ENCODE peak calls at places on chromosomes 1 and 21, in nine cellular contexts. U, G, H, A, Q, J, S, M and O are unnamed samples.

GRCh38 chr1:54016343-54017282 is 1.4 kb downstream of the LDLRAD1 start:
- DNase-seq in A (no peak), G (peak), Q (peak), J (no peak), U (no peak), M (no peak), H (no peak), S (peak), O (no peak)

GRCh38 chr21:45069711-45070110 is 4.7 kb upstream of the ADARB1 start:
- DNase-seq in H (no peak), A (no peak), J (no peak), S (no peak), U (no peak), Q (no peak), M (no peak), G (no peak), O (no peak)

GRCh38 chr1:34511802-34512201 is 243.0 kb upstream of the GJB5 start:
- DNase-seq in A (no peak), H (no peak), G (no peak), Q (no peak), U (no peak), S (no peak), J (no peak), M (no peak), O (no peak)

GRCh38 chr1:186680031-186681012 is at the start of gene PTGS2:
- DNase-seq in S (peak), U (peak), M (no peak), G (peak), H (no peak), J (peak), A (peak), Q (peak), O (peak)

GRCh38 chr1:51644533-51645197 is 27.8 kb downstream of the OSBPL9 start:
- DNase-seq in M (no peak), U (peak), J (no peak), H (no peak), Q (peak), S (no peak), G (peak), A (no peak), O (peak)

GRCh38 chr1:85264150-85264549 is 4.7 kb upstream of the C1orf52 start:
- DNase-seq in A (no peak), H (no peak), S (no peak), G (peak), Q (no peak), J (no peak), U (no peak), M (no peak), O (no peak)

GRCh38 chr1:212928323-212929281 is 21.7 kb upstream of the VASH2 start:
- DNase-seq in G (no peak), S (no peak), H (no peak), Q (peak), M (no peak), A (no peak), U (no peak), J (no peak), O (no peak)

GRCh38 chr21:41366522-41367151 is 4.8 kb downstream of the MX2 start:
- DNase-seq in A (no peak), J (no peak), G (peak), M (no peak), S (peak), H (peak), U (no peak), Q (peak), O (peak)

GRCh38 chr1:235525314-235525713 is 21.1 kb upstream of the B3GALNT2 start:
- DNase-seq in M (no peak), J (no peak), S (no peak), Q (peak), G (no peak), A (no peak), U (no peak), H (no peak), O (no peak)

GRCh38 chr21:25313891-25314646 is 293.2 kb downstream of the MRPL39 start:
- DNase-seq in A (no peak), U (no peak), S (no peak), J (no peak), G (peak), H (no peak), Q (peak), M (peak), O (no peak)

GRCh38 chr21:37459575-37459974 is 93.0 kb downstream of the DYRK1A start:
- DNase-seq in J (no peak), H (no peak), U (no peak), G (peak), A (no peak), M (no peak), Q (peak), S (no peak), O (no peak)

GRCh38 chr1:212738330-212738729 is 38.7 kb upstream of the BATF3 start:
- DNase-seq in A (no peak), M (no peak), S (no peak), J (no peak), Q (peak), G (no peak), H (no peak), U (no peak), O (no peak)

GRCh38 chr1:5575396-5576110 is 416.7 kb downstream of the NPHP4 start:
- DNase-seq in Q (no peak), H (no peak), G (no peak), U (no peak), J (no peak), M (no peak), S (no peak), A (no peak), O (no peak)

GRCh38 chr1:175390081-175390481 is 197.5 kb upstream of the KIAA0040 start:
- DNase-seq in M (no peak), U (no peak), H (no peak), A (no peak), Q (no peak), J (no peak), S (no peak), G (no peak), O (no peak)

GRCh38 chr1:161137881-161138280 is 5.4 kb upstream of the DEDD start:
- DNase-seq in H (no peak), Q (no peak), A (no peak), U (no peak), S (no peak), G (no peak), J (no peak), M (no peak), O (no peak)

GRCh38 chr1:113146242-113147072 is 73.5 kb downstream of the LRIG2 start:
- DNase-seq in M (no peak), Q (peak), H (no peak), S (no peak), G (peak), J (no peak), U (no peak), A (no peak), O (no peak)

GRCh38 chr1:118963456-118964430 is 24.4 kb downstream of the TBX15 start:
- DNase-seq in U (no peak), A (no peak), G (peak), J (peak), S (no peak), M (no peak), H (no peak), Q (peak), O (no peak)

GRCh38 chr1:153598309-153599172 is 14.4 kb downstream of the S100A16 start:
- DNase-seq in J (no peak), G (peak), Q (peak), U (no peak), S (no peak), H (no peak), A (peak), M (no peak), O (peak)

GRCh38 chr21:37407719-37408455 is 41.3 kb downstream of the DYRK1A start:
- DNase-seq in J (no peak), M (no peak), H (no peak), Q (peak), G (no peak), U (no peak), S (no peak), A (no peak), O (no peak)

GRCh38 chr1:68361511-68361910 is 88.2 kb downstream of the RPE65 start:
- DNase-seq in J (no peak), A (no peak), U (no peak), M (no peak), Q (peak), S (no peak), H (no peak), G (no peak), O (no peak)

GRCh38 chr21:39681845-39682244 is 63.1 kb upstream of the IGSF5 start:
- DNase-seq in G (no peak), Q (peak), M (no peak), A (no peak), S (no peak), U (no peak), H (no peak), J (no peak), O (no peak)

GRCh38 chr1:94698759-94699502 is 121.2 kb upstream of the SLC44A3 start:
- DNase-seq in H (no peak), A (no peak), U (no peak), Q (peak), M (no peak), G (peak), J (no peak), S (no peak), O (no peak)

GRCh38 chr21:25080706-25081495 is 526.4 kb downstream of the MRPL39 start:
- DNase-seq in J (no peak), G (peak), A (no peak), H (no peak), S (no peak), U (no peak), M (peak), Q (no peak), O (no peak)

GRCh38 chr1:203800001-203800400 is 4.6 kb downstream of the ZBED6 start:
- DNase-seq in Q (no peak), H (no peak), A (no peak), J (no peak), M (no peak), S (no peak), G (no peak), U (no peak), O (no peak)

GRCh38 chr1:173862769-173863223 is 5.0 kb downstream of the GAS5 start:
- DNase-seq in M (no peak), J (no peak), H (no peak), Q (peak), A (no peak), S (no peak), U (no peak), G (peak), O (no peak)